ENCODE peak calls at places on chromosomes 4 and X, in seven cellular contexts. X is GM23248, R is A172, B is psoas muscle, Y is amniotic epithelial cell, I is NCI-H1092, D is astrocyte. V is an unnamed sample.

GRCh38 chrX:112147206-112147605 is 64.6 kb upstream of the TRPC5 start:
- DNase-seq in X (peak), R (no peak), B (no peak), Y (no peak), I (no peak), D (no peak), V (no peak)

GRCh38 chr4:17624821-17625220 is 10.4 kb downstream of the MED28 start:
- DNase-seq in X (no peak), R (no peak), B (no peak), Y (no peak), I (no peak), D (no peak), V (no peak)

GRCh38 chrX:7159132-7159861 is 11.3 kb upstream of the PUDP start:
- DNase-seq in X (peak), R (peak), B (no peak), Y (peak), I (no peak), D (no peak), V (no peak)

GRCh38 chr4:86141166-86141565 is 218.7 kb downstream of the MAPK10 start:
- DNase-seq in X (no peak), R (no peak), B (no peak), Y (peak), I (no peak), D (no peak), V (no peak)

GRCh38 chr4:7734651-7735260 is 204.9 kb downstream of the AFAP1 start:
- DNase-seq in X (no peak), R (no peak), B (peak), Y (no peak), I (no peak), D (no peak), V (no peak)

GRCh38 chr4:104457308-104457981 is 37.2 kb downstream of the CXXC4 start:
- DNase-seq in X (no peak), R (no peak), B (no peak), Y (no peak), I (no peak), D (no peak), V (no peak)

GRCh38 chrX:110022555-110023448 is 19.9 kb downstream of the TMEM164 start:
- DNase-seq in X (no peak), R (no peak), B (no peak), Y (peak), I (no peak), D (no peak), V (no peak)

GRCh38 chr4:152104846-152105462 is 344.1 kb upstream of the GATB start:
- DNase-seq in X (no peak), R (no peak), B (no peak), Y (no peak), I (no peak), D (no peak), V (no peak)

GRCh38 chr4:103046416-103047290 is 27.1 kb upstream of the SLC9B1 start:
- DNase-seq in X (peak), R (peak), B (no peak), Y (peak), I (no peak), D (peak), V (no peak)

GRCh38 chrX:104253567-104254441 is 929 bp downstream of the ESX1 start:
- DNase-seq in X (peak), R (no peak), B (no peak), Y (no peak), I (no peak), D (no peak), V (no peak)

GRCh38 chrX:103531002-103531401 is 11.7 kb upstream of the RAB40A start:
- DNase-seq in X (peak), R (peak), B (no peak), Y (peak), I (no peak), D (peak), V (no peak)

GRCh38 chr4:7761720-7762119 is 177.9 kb downstream of the AFAP1 start:
- DNase-seq in X (peak), R (peak), B (peak), Y (peak), I (no peak), D (peak), V (peak)

GRCh38 chr4:76270776-76271175 is 19.3 kb downstream of the FAM47E start:
- DNase-seq in X (no peak), R (no peak), B (no peak), Y (no peak), I (no peak), D (no peak), V (no peak)

GRCh38 chr4:73589887-73590801 is 30.1 kb downstream of the RASSF6 start:
- DNase-seq in X (no peak), R (no peak), B (no peak), Y (peak), I (peak), D (peak), V (no peak)

GRCh38 chrX:15299945-15300851 is 15.2 kb downstream of the ASB11 start:
- DNase-seq in X (peak), R (peak), B (no peak), Y (peak), I (no peak), D (no peak), V (no peak)

GRCh38 chr4:155441475-155441874 is 64.7 kb upstream of the MAP9 start:
- DNase-seq in X (no peak), R (no peak), B (no peak), Y (no peak), I (no peak), D (no peak), V (no peak)

GRCh38 chr4:111501946-111502345 is 643.3 kb upstream of the FAM241A start:
- DNase-seq in X (peak), R (no peak), B (no peak), Y (no peak), I (no peak), D (peak), V (no peak)

GRCh38 chr4:84498203-84499026 is 677 bp downstream of the NKX6-1 start:
- DNase-seq in X (peak), R (peak), B (no peak), Y (no peak), I (peak), D (peak), V (no peak)

GRCh38 chr4:74202062-74202586 is 44.2 kb downstream of the MTHFD2L start:
- DNase-seq in X (no peak), R (peak), B (no peak), Y (peak), I (no peak), D (peak), V (no peak)

GRCh38 chr4:155761916-155762315 is 3.1 kb downstream of the GUCY1B1 start:
- DNase-seq in X (no peak), R (no peak), B (no peak), Y (peak), I (no peak), D (no peak), V (no peak)

GRCh38 chrX:38985375-38985774 is 184.1 kb downstream of the MID1IP1 start:
- DNase-seq in X (peak), R (no peak), B (no peak), Y (peak), I (no peak), D (no peak), V (no peak)

GRCh38 chr4:99921174-99921573 is 25.2 kb downstream of the DNAJB14 start:
- DNase-seq in X (no peak), R (no peak), B (no peak), Y (no peak), I (no peak), D (no peak), V (no peak)

GRCh38 chrX:133726211-133726630 is 259.2 kb downstream of the GPC3 start:
- DNase-seq in X (peak), R (peak), B (no peak), Y (peak), I (no peak), D (peak), V (no peak)

GRCh38 chrX:50893466-50893865 is 17.1 kb upstream of the BMP15 start:
- DNase-seq in X (no peak), R (no peak), B (no peak), Y (no peak), I (no peak), D (no peak), V (no peak)

GRCh38 chrX:144334577-144334976 is 450.7 kb downstream of the UBE2NL start:
- DNase-seq in X (no peak), R (no peak), B (no peak), Y (no peak), I (no peak), D (no peak), V (no peak)

GRCh38 chr4:88077911-88078310 is 70.5 kb downstream of the PKD2 start:
- DNase-seq in X (peak), R (no peak), B (no peak), Y (no peak), I (no peak), D (peak), V (no peak)

GRCh38 chr4:39046243-39046642 is 14.0 kb upstream of the TMEM156 start:
- DNase-seq in X (peak), R (peak), B (no peak), Y (peak), I (no peak), D (peak), V (no peak)

GRCh38 chr4:76982638-76983579 is 33.4 kb downstream of the SEPTIN11 start:
- DNase-seq in X (peak), R (no peak), B (no peak), Y (peak), I (no peak), D (peak), V (no peak)

GRCh38 chr4:158895797-158896442 is 127.1 kb downstream of the FNIP2 start:
- DNase-seq in X (no peak), R (peak), B (no peak), Y (no peak), I (no peak), D (no peak), V (no peak)

GRCh38 chr4:63814171-63814964 is 594.9 kb downstream of the TECRL start:
- DNase-seq in X (no peak), R (no peak), B (peak), Y (no peak), I (no peak), D (no peak), V (no peak)

GRCh38 chr4:174537634-174538033 is 15.3 kb upstream of the HPGD start:
- DNase-seq in X (no peak), R (no peak), B (no peak), Y (no peak), I (no peak), D (no peak), V (no peak)